ENCODE peak calls at places on chromosomes 11 and 22, in seven cellular contexts. One of them, this sample, is unnamed.

GRCh38 chr11:67495234-67496005 is 9.7 kb downstream of the PITPNM1 start:
- DNase-seq in kidney glomerular epithelial cell: no peak
- DNase-seq in endothelial cell of umbilical vein: no peak
- DNase-seq in GM12891: peak
- DNase-seq in activated naive CD4-positive, alpha-beta T cell: no peak
- DNase-seq in NCI-H524: no peak
- DNase-seq in hippocampal formation: no peak
- DNase-seq in this sample: no peak

GRCh38 chr22:17106785-17107546 is 14.2 kb downstream of the TMEM121B start:
- DNase-seq in kidney glomerular epithelial cell: no peak
- DNase-seq in endothelial cell of umbilical vein: no peak
- DNase-seq in GM12891: peak
- DNase-seq in activated naive CD4-positive, alpha-beta T cell: no peak
- DNase-seq in NCI-H524: no peak
- DNase-seq in hippocampal formation: no peak
- DNase-seq in this sample: no peak

GRCh38 chr22:50610041-50610451 is 9.5 kb downstream of the MAPK8IP2 start:
- DNase-seq in kidney glomerular epithelial cell: no peak
- DNase-seq in endothelial cell of umbilical vein: no peak
- DNase-seq in GM12891: no peak
- DNase-seq in activated naive CD4-positive, alpha-beta T cell: no peak
- DNase-seq in NCI-H524: no peak
- DNase-seq in hippocampal formation: no peak
- DNase-seq in this sample: no peak

GRCh38 chr11:122180435-122180834 is 64.4 kb upstream of the BLID start:
- DNase-seq in kidney glomerular epithelial cell: peak
- DNase-seq in endothelial cell of umbilical vein: peak
- DNase-seq in GM12891: no peak
- DNase-seq in activated naive CD4-positive, alpha-beta T cell: no peak
- DNase-seq in NCI-H524: no peak
- DNase-seq in hippocampal formation: no peak
- DNase-seq in this sample: peak

GRCh38 chr11:123474994-123475393 is 44.9 kb downstream of the GRAMD1B start:
- DNase-seq in kidney glomerular epithelial cell: no peak
- DNase-seq in endothelial cell of umbilical vein: peak
- DNase-seq in GM12891: no peak
- DNase-seq in activated naive CD4-positive, alpha-beta T cell: no peak
- DNase-seq in NCI-H524: no peak
- DNase-seq in hippocampal formation: no peak
- DNase-seq in this sample: no peak

GRCh38 chr11:10592331-10592730 is 23.9 kb upstream of the LYVE1 start:
- DNase-seq in kidney glomerular epithelial cell: peak
- DNase-seq in endothelial cell of umbilical vein: peak
- DNase-seq in GM12891: no peak
- DNase-seq in activated naive CD4-positive, alpha-beta T cell: no peak
- DNase-seq in NCI-H524: no peak
- DNase-seq in hippocampal formation: no peak
- DNase-seq in this sample: no peak

GRCh38 chr22:48141301-48141700 is 1378.9 kb downstream of the TBC1D22A start:
- DNase-seq in kidney glomerular epithelial cell: no peak
- DNase-seq in endothelial cell of umbilical vein: no peak
- DNase-seq in GM12891: no peak
- DNase-seq in activated naive CD4-positive, alpha-beta T cell: no peak
- DNase-seq in NCI-H524: no peak
- DNase-seq in hippocampal formation: no peak
- DNase-seq in this sample: no peak

GRCh38 chr22:30875481-30876215 is 92.9 kb downstream of the MORC2 start:
- DNase-seq in kidney glomerular epithelial cell: no peak
- DNase-seq in endothelial cell of umbilical vein: no peak
- DNase-seq in GM12891: no peak
- DNase-seq in activated naive CD4-positive, alpha-beta T cell: no peak
- DNase-seq in NCI-H524: no peak
- DNase-seq in hippocampal formation: peak
- DNase-seq in this sample: no peak

GRCh38 chr22:42279425-42280020 is 9.1 kb upstream of the TCF20 start:
- DNase-seq in kidney glomerular epithelial cell: no peak
- DNase-seq in endothelial cell of umbilical vein: no peak
- DNase-seq in GM12891: no peak
- DNase-seq in activated naive CD4-positive, alpha-beta T cell: no peak
- DNase-seq in NCI-H524: no peak
- DNase-seq in hippocampal formation: no peak
- DNase-seq in this sample: no peak

GRCh38 chr22:47173535-47174021 is 411.1 kb downstream of the TBC1D22A start:
- DNase-seq in kidney glomerular epithelial cell: no peak
- DNase-seq in endothelial cell of umbilical vein: no peak
- DNase-seq in GM12891: no peak
- DNase-seq in activated naive CD4-positive, alpha-beta T cell: no peak
- DNase-seq in NCI-H524: no peak
- DNase-seq in hippocampal formation: no peak
- DNase-seq in this sample: no peak

GRCh38 chr11:15655552-15655951 is 540.8 kb downstream of the INSC start:
- DNase-seq in kidney glomerular epithelial cell: no peak
- DNase-seq in endothelial cell of umbilical vein: no peak
- DNase-seq in GM12891: no peak
- DNase-seq in activated naive CD4-positive, alpha-beta T cell: no peak
- DNase-seq in NCI-H524: no peak
- DNase-seq in hippocampal formation: no peak
- DNase-seq in this sample: no peak

GRCh38 chr11:12278766-12279671 is 98.4 kb upstream of the PARVA start:
- DNase-seq in kidney glomerular epithelial cell: no peak
- DNase-seq in endothelial cell of umbilical vein: no peak
- DNase-seq in GM12891: no peak
- DNase-seq in activated naive CD4-positive, alpha-beta T cell: no peak
- DNase-seq in NCI-H524: no peak
- DNase-seq in hippocampal formation: no peak
- DNase-seq in this sample: no peak

GRCh38 chr22:16387088-16387487 is 205.5 kb downstream of the CCT8L2 start:
- DNase-seq in kidney glomerular epithelial cell: no peak
- DNase-seq in endothelial cell of umbilical vein: no peak
- DNase-seq in GM12891: no peak
- DNase-seq in activated naive CD4-positive, alpha-beta T cell: no peak
- DNase-seq in NCI-H524: no peak
- DNase-seq in hippocampal formation: no peak
- DNase-seq in this sample: no peak

GRCh38 chr22:50504245-50505211 is 3.0 kb downstream of the LMF2 start:
- DNase-seq in kidney glomerular epithelial cell: no peak
- DNase-seq in endothelial cell of umbilical vein: no peak
- DNase-seq in GM12891: no peak
- DNase-seq in activated naive CD4-positive, alpha-beta T cell: no peak
- DNase-seq in NCI-H524: no peak
- DNase-seq in hippocampal formation: no peak
- DNase-seq in this sample: no peak

GRCh38 chr11:113014731-113015455 is 53.7 kb downstream of the NCAM1 start:
- DNase-seq in kidney glomerular epithelial cell: no peak
- DNase-seq in endothelial cell of umbilical vein: no peak
- DNase-seq in GM12891: no peak
- DNase-seq in activated naive CD4-positive, alpha-beta T cell: no peak
- DNase-seq in NCI-H524: peak
- DNase-seq in hippocampal formation: peak
- DNase-seq in this sample: no peak

GRCh38 chr11:115324569-115325432 is 179.4 kb downstream of the CADM1 start:
- DNase-seq in kidney glomerular epithelial cell: peak
- DNase-seq in endothelial cell of umbilical vein: peak
- DNase-seq in GM12891: peak
- DNase-seq in activated naive CD4-positive, alpha-beta T cell: no peak
- DNase-seq in NCI-H524: peak
- DNase-seq in hippocampal formation: peak
- DNase-seq in this sample: peak

GRCh38 chr22:30824096-30824495 is 129.4 kb downstream of the OSBP2 start:
- DNase-seq in kidney glomerular epithelial cell: no peak
- DNase-seq in endothelial cell of umbilical vein: no peak
- DNase-seq in GM12891: no peak
- DNase-seq in activated naive CD4-positive, alpha-beta T cell: no peak
- DNase-seq in NCI-H524: no peak
- DNase-seq in hippocampal formation: no peak
- DNase-seq in this sample: no peak